ENCODE peak calls at places on chromosome 11, in nine cellular contexts. One of them, this sample, is unnamed.

GRCh38 chr11:58900479-58901420 is 38.5 kb upstream of the GLYATL1 start:
- DNase-seq in GM19239: no peak
- DNase-seq in T-helper 1 cell: no peak
- DNase-seq in H7: peak
- DNase-seq in mucosa of gallbladder: peak
- DNase-seq in spleen: peak
- DNase-seq in M059J: no peak
- DNase-seq in psoas muscle: peak
- DNase-seq in neural progenitor cell: peak
- DNase-seq in this sample: peak

GRCh38 chr11:114258696-114259095 is 37.5 kb upstream of the NNMT start:
- DNase-seq in spleen: no peak
- DNase-seq in mucosa of gallbladder: no peak
- DNase-seq in psoas muscle: no peak
- DNase-seq in neural progenitor cell: no peak
- DNase-seq in T-helper 1 cell: no peak
- DNase-seq in GM19239: no peak
- DNase-seq in M059J: no peak
- DNase-seq in H7: peak
- DNase-seq in this sample: no peak

GRCh38 chr11:12087075-12087775 is 23.2 kb upstream of the MICAL2 start:
- DNase-seq in mucosa of gallbladder: no peak
- DNase-seq in T-helper 1 cell: no peak
- DNase-seq in H7: no peak
- DNase-seq in spleen: peak
- DNase-seq in M059J: peak
- DNase-seq in psoas muscle: peak
- DNase-seq in neural progenitor cell: no peak
- DNase-seq in GM19239: no peak
- DNase-seq in this sample: no peak

GRCh38 chr11:72649215-72649976 is 24.8 kb downstream of the PDE2A start:
- DNase-seq in spleen: no peak
- DNase-seq in GM19239: no peak
- DNase-seq in H7: no peak
- DNase-seq in neural progenitor cell: no peak
- DNase-seq in T-helper 1 cell: no peak
- DNase-seq in M059J: no peak
- DNase-seq in psoas muscle: no peak
- DNase-seq in mucosa of gallbladder: no peak
- DNase-seq in this sample: no peak

GRCh38 chr11:95922536-95923440 is 1.1 kb downstream of the MTMR2 start:
- DNase-seq in H7: no peak
- DNase-seq in neural progenitor cell: no peak
- DNase-seq in T-helper 1 cell: no peak
- DNase-seq in psoas muscle: no peak
- DNase-seq in M059J: peak
- DNase-seq in spleen: no peak
- DNase-seq in mucosa of gallbladder: no peak
- DNase-seq in GM19239: no peak
- DNase-seq in this sample: no peak

GRCh38 chr11:117860139-117860538 is 16.3 kb downstream of the FXYD6 start:
- DNase-seq in GM19239: no peak
- DNase-seq in spleen: no peak
- DNase-seq in psoas muscle: no peak
- DNase-seq in H7: no peak
- DNase-seq in T-helper 1 cell: no peak
- DNase-seq in M059J: no peak
- DNase-seq in mucosa of gallbladder: no peak
- DNase-seq in neural progenitor cell: no peak
- DNase-seq in this sample: no peak

GRCh38 chr11:113578164-113578455 is 102.9 kb upstream of the DRD2 start:
- DNase-seq in psoas muscle: no peak
- DNase-seq in spleen: no peak
- DNase-seq in mucosa of gallbladder: no peak
- DNase-seq in neural progenitor cell: peak
- DNase-seq in T-helper 1 cell: no peak
- DNase-seq in M059J: peak
- DNase-seq in H7: peak
- DNase-seq in GM19239: no peak
- DNase-seq in this sample: no peak

GRCh38 chr11:43948341-43949185 is 6.1 kb downstream of the C11orf96 start:
- DNase-seq in psoas muscle: no peak
- DNase-seq in T-helper 1 cell: no peak
- DNase-seq in H7: peak
- DNase-seq in GM19239: no peak
- DNase-seq in neural progenitor cell: no peak
- DNase-seq in M059J: no peak
- DNase-seq in spleen: no peak
- DNase-seq in mucosa of gallbladder: no peak
- DNase-seq in this sample: peak

GRCh38 chr11:134418119-134418840 is 6.2 kb upstream of the B3GAT1 start:
- DNase-seq in spleen: peak
- DNase-seq in neural progenitor cell: peak
- DNase-seq in GM19239: no peak
- DNase-seq in H7: peak
- DNase-seq in T-helper 1 cell: no peak
- DNase-seq in M059J: peak
- DNase-seq in psoas muscle: no peak
- DNase-seq in mucosa of gallbladder: peak
- DNase-seq in this sample: no peak

GRCh38 chr11:114308689-114309089 is 12.5 kb downstream of the NNMT start:
- DNase-seq in mucosa of gallbladder: no peak
- DNase-seq in spleen: no peak
- DNase-seq in M059J: peak
- DNase-seq in H7: no peak
- DNase-seq in GM19239: no peak
- DNase-seq in neural progenitor cell: no peak
- DNase-seq in psoas muscle: no peak
- DNase-seq in T-helper 1 cell: no peak
- DNase-seq in this sample: peak